ENCODE peak calls at places on chromosomes 6 and 20, in four cellular contexts. I is PC-3, N is GM23248, V is mammary epithelial cell. Y is an unnamed sample.

GRCh38 chr6:85464722-85465150 is 14.9 kb downstream of the NT5E start:
- DNase-seq in I (peak; percentile 96), N (peak; percentile 94), V (peak; percentile 89), Y (peak; percentile 94)

GRCh38 chr20:63553933-63554290 is at the start of gene FNDC11:
- DNase-seq in I (peak; percentile 28), N (peak; percentile 58), V (no peak), Y (no peak)

GRCh38 chr6:31125162-31125561 is 4.9 kb upstream of the CDSN start:
- DNase-seq in I (peak; percentile 87), N (peak; percentile 66), V (peak; percentile 95), Y (no peak)

GRCh38 chr6:160128125-160128683 is 6.6 kb downstream of the SLC22A1 start:
- DNase-seq in I (no peak), N (no peak), V (no peak), Y (no peak)

GRCh38 chr20:63290677-63291472 is 2.1 kb upstream of the COL20A1 start:
- DNase-seq in I (peak; percentile 62), N (peak; percentile 70), V (peak; percentile 31), Y (peak; percentile 28)

GRCh38 chr6:83310046-83310445 is 116.9 kb downstream of the RWDD2A start:
- DNase-seq in I (no peak), N (no peak), V (no peak), Y (no peak)

GRCh38 chr6:91352878-91353277 is 766.0 kb upstream of the MAP3K7 start:
- DNase-seq in I (peak; percentile 2), N (no peak), V (no peak), Y (peak; percentile 37)

GRCh38 chr6:149142924-149143429 is 174.5 kb upstream of the TAB2 start:
- DNase-seq in I (no peak), N (no peak), V (no peak), Y (no peak)

GRCh38 chr6:16338577-16339262 is 100.3 kb downstream of the GMPR start:
- DNase-seq in I (peak; percentile 97), N (peak; percentile 100), V (peak; percentile 86), Y (peak; percentile 99)

GRCh38 chr6:16168858-16169257 is 40.0 kb downstream of the MYLIP start:
- DNase-seq in I (peak; percentile 56), N (peak; percentile 45), V (no peak), Y (peak; percentile 24)

GRCh38 chr6:135830452-135830851 is 21.0 kb upstream of the PDE7B start:
- DNase-seq in I (peak; percentile 68), N (peak; percentile 26), V (peak; percentile 46), Y (peak; percentile 65)

GRCh38 chr6:6969761-6970223 is 138.0 kb upstream of the RREB1 start:
- DNase-seq in I (peak; percentile 98), N (no peak), V (peak; percentile 89), Y (no peak)

GRCh38 chr6:45591306-45591705 is 213.6 kb upstream of the SUPT3H start:
- DNase-seq in I (peak; percentile 51), N (peak; percentile 27), V (peak; percentile 78), Y (peak; percentile 51)

GRCh38 chr6:34341481-34341971 is 50.9 kb downstream of the NUDT3 start:
- DNase-seq in I (peak; percentile 96), N (peak; percentile 68), V (peak; percentile 54), Y (peak; percentile 69)

GRCh38 chr20:43727980-43728590 is 1.3 kb upstream of the GTSF1L start:
- DNase-seq in I (peak; percentile 63), N (no peak), V (no peak), Y (no peak)

GRCh38 chr20:22808628-22809027 is 224.3 kb upstream of the FOXA2 start:
- DNase-seq in I (peak; percentile 46), N (no peak), V (no peak), Y (no peak)

GRCh38 chr6:57301755-57302154 is 15.7 kb upstream of the PRIM2 start:
- DNase-seq in I (no peak), N (no peak), V (no peak), Y (no peak)

GRCh38 chr6:57324538-57324937 is 7.1 kb downstream of the PRIM2 start:
- DNase-seq in I (peak; percentile 46), N (peak; percentile 65), V (no peak), Y (no peak)

GRCh38 chr6:188821-189655 is 103.2 kb upstream of the DUSP22 start:
- DNase-seq in I (peak; percentile 92), N (peak; percentile 89), V (peak; percentile 74), Y (peak; percentile 82)

GRCh38 chr6:28580484-28580883 is 54.8 kb downstream of the GPX5 start:
- DNase-seq in I (peak; percentile 41), N (peak; percentile 15), V (peak; percentile 4), Y (no peak)

GRCh38 chr20:62734336-62734735 is 25.7 kb downstream of the NTSR1 start:
- DNase-seq in I (no peak), N (no peak), V (no peak), Y (no peak)

GRCh38 chr20:19322061-19322985 is 109.9 kb downstream of the SLC24A3 start:
- DNase-seq in I (no peak), N (no peak), V (no peak), Y (no peak)

GRCh38 chr6:130138116-130138908 is 84.4 kb downstream of the SAMD3 start:
- DNase-seq in I (no peak), N (no peak), V (no peak), Y (no peak)

GRCh38 chr6:129184808-129185366 is 301.9 kb downstream of the LAMA2 start:
- DNase-seq in I (no peak), N (peak; percentile 49), V (no peak), Y (peak; percentile 51)

GRCh38 chr20:37937686-37938085 is 34.8 kb downstream of the VSTM2L start:
- DNase-seq in I (no peak), N (no peak), V (no peak), Y (no peak)

GRCh38 chr6:32081168-32081624 is 27.9 kb downstream of the TNXB start:
- DNase-seq in I (peak; percentile 74), N (peak; percentile 97), V (peak; percentile 56), Y (peak; percentile 89)

GRCh38 chr6:93678841-93679454 is 259.6 kb upstream of the EPHA7 start:
- DNase-seq in I (peak; percentile 71), N (no peak), V (no peak), Y (peak; percentile 22)

GRCh38 chr20:35006531-35006971 is 50.9 kb downstream of the MYH7B start:
- DNase-seq in I (no peak), N (no peak), V (no peak), Y (no peak)

GRCh38 chr6:125189494-125189893 is 35.9 kb downstream of the TPD52L1 start:
- DNase-seq in I (no peak), N (no peak), V (no peak), Y (no peak)

GRCh38 chr20:49483018-49483705 is 694 bp upstream of the KCNB1 start:
- DNase-seq in I (no peak), N (no peak), V (no peak), Y (no peak)
- H3K9ac ChIP-seq in I (no peak overlapping the region), N (no peak overlapping the region), V (no peak overlapping the region), Y (no peak overlapping the region)

GRCh38 chr6:111559193-111560097 is 46.2 kb downstream of the TRAF3IP2 start:
- DNase-seq in I (no peak), N (peak; percentile 51), V (no peak), Y (no peak)

GRCh38 chr6:111565316-111566221 is 40.1 kb downstream of the TRAF3IP2 start:
- DNase-seq in I (peak; percentile 15), N (no peak), V (no peak), Y (no peak)

GRCh38 chr6:111563581-111563980 is 42.1 kb downstream of the TRAF3IP2 start:
- DNase-seq in I (no peak), N (no peak), V (no peak), Y (no peak)

GRCh38 chr6:111564482-111564945 is 41.2 kb downstream of the TRAF3IP2 start:
- DNase-seq in I (peak; percentile 23), N (peak; percentile 90), V (peak; percentile 81), Y (peak; percentile 74)

DNA sequence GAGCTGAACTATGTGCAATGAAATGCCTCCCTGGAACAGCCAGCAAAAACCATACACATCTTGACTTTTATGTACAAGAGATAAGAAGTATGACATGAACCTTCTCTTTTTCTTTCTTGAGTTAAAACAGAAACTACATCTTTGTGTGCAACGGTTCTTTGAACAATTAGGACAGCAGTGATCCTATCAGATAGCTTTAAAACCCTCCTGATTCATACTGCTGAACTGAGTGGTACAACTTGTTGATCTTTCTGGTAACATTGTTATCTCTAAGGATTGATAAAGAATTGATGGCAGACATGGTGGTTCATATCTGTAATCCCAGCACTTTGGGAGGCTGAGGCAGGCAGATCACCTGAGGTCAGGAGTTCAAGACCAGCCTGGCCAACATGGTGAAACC is 43.4 kb downstream of the TRAF3IP2 start:
- DNase-seq in I (no peak), N (no peak), V (no peak), Y (no peak)
- H3K79me2 ChIP-seq in I (no peaks in the 10 kb centered on the region), N (peaks cover 28% of the 10 kb centered on the region), V (peaks cover 26% of the 10 kb centered on the region), Y (no peaks in the 10 kb centered on the region)

DNA sequence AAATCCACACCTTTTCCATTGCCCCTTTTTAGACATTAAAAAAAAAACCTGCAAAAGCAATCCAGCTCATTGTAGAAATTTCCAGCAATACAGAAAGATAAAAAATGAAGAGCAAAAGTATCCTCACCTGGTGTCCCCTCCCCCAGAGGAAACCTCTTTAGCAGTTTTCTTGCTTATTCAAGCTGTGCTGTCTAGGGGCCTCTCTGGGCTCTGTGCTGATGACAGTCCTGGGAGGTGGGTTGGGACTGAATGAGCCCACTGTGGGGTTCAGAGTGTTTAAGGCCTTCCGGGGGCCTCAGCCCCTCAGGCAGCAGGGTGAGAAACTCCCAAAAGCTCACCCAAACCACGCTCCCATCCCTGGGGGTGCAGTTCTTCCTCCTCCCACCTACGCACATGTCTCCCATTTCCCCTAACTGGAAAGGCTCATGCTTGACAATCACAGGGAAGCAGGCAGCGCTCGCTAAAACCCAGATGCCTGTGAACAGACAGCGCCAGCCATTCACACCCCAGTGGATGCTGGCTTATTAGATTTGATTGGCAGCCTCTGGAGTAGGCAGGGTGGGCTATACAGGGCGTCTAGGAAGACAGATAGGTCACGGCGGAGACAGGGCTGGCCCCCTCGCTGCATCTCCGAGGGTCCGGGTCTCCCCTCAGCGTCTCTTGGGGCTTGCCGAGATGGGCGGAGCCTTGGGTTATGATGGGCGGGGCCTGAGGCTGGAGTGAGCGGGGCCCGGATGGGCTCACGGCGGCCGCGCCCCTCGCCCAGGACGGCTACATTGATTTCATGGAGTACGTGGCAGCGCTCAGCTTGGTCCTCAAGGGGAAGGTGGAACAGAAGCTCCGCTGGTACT is 4.6 kb downstream of the GUCA1A start:
- DNase-seq in I (no peak), N (no peak), V (no peak), Y (no peak)
- H3K4me3 ChIP-seq in I (no peak overlapping the region), N (no peak overlapping the region), V (no peak overlapping the region), Y (peak overlapping the region; percentile 10)

GRCh38 chr20:32858189-32858588 is 534 bp upstream of the EFCAB8 start:
- DNase-seq in I (no peak), N (no peak), V (peak; percentile 51), Y (peak; percentile 8)
- H3K9ac ChIP-seq in I (no peak overlapping the region), N (no peak overlapping the region), V (no peak overlapping the region), Y (no peak overlapping the region)

GRCh38 chr6:44258325-44258863 is 1.1 kb upstream of the SLC35B2 start:
- DNase-seq in I (no peak), N (no peak), V (no peak), Y (no peak)
- H3K79me2 ChIP-seq in I (peaks cover 27% of the 10 kb centered on the region), N (peaks cover 44% of the 10 kb centered on the region), V (peaks cover 52% of the 10 kb centered on the region), Y (peaks cover 21% of the 10 kb centered on the region)

DNA sequence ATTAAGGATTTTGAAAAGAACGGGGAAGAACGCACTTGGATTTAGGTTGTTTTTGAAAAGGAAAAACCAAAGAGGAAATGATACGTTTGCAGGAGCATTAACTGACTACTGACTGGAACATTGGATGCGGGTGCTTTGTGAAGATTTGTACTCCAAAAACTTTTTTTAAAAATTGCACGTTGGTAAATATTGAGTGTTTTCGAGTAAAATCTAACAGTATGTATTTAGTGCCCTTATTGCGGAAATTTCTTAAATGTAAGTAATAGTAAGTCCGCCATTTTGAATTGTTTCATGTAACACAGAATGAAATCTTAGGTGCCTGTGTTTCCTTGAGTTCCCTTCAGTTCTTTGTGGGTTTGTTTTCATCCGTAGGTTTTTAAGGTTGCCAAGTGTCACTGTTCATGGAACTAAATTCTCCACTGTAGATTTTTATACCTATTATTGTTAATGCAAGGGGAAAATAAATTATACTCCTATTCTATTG is 15.2 kb upstream of the LIN28B start:
- DNase-seq in I (no peak), N (no peak), V (no peak), Y (no peak)
- H3K4me3 ChIP-seq in I (peak overlapping the region; percentile 38), N (peak overlapping the region; percentile 65), V (no peak overlapping the region), Y (peak overlapping the region; percentile 21)